ENCODE peak calls at places on chromosomes 12 and 14, in four cellular contexts. K, O, N and Z are unnamed samples.

GRCh38 chr14:100030441-100031153 is 34.6 kb upstream of the EVL start:
- DNase-seq in K (no peak), O (no peak), N (no peak), Z (no peak)

GRCh38 chr14:52412426-52412825 is 98.3 kb downstream of the PTGER2 start:
- DNase-seq in N (no peak), K (no peak), O (no peak), Z (no peak)

GRCh38 chr12:86985298-86985697 is 729.1 kb upstream of the MGAT4C start:
- DNase-seq in N (no peak), O (no peak), K (no peak), Z (no peak)

GRCh38 chr12:47527816-47528215 is 178.0 kb downstream of the RPAP3 start:
- DNase-seq in K (no peak), O (no peak), N (no peak), Z (no peak)

GRCh38 chr14:66610154-66610563 is 102.2 kb downstream of the GPHN start:
- DNase-seq in K (no peak), O (peak), N (peak), Z (no peak)

GRCh38 chr12:19436931-19437330 is 2.4 kb upstream of the AEBP2 start:
- DNase-seq in O (no peak), N (no peak), K (no peak), Z (no peak)

GRCh38 chr14:63524537-63525155 is 18.5 kb downstream of the PPP2R5E start:
- DNase-seq in O (no peak), N (no peak), K (no peak), Z (peak)

GRCh38 chr14:105903971-105904370 is 377.6 kb downstream of the TMEM121 start:
- DNase-seq in N (no peak), K (no peak), O (no peak), Z (no peak)

GRCh38 chr14:20400965-20401593 is 12.2 kb downstream of the TEP1 start:
- DNase-seq in O (no peak), N (peak), K (no peak), Z (no peak)

GRCh38 chr14:77151918-77152588 is 10.5 kb upstream of the ZDHHC22 start:
- DNase-seq in O (no peak), K (no peak), N (no peak), Z (no peak)

GRCh38 chr12:57390174-57390573 is 40.7 kb downstream of the R3HDM2 start:
- DNase-seq in O (no peak), K (no peak), N (no peak), Z (no peak)

GRCh38 chr12:130044991-130045621 is 117.2 kb upstream of the FZD10 start:
- DNase-seq in N (peak), K (peak), O (no peak), Z (no peak)

GRCh38 chr14:32012571-32012970 is 64.5 kb upstream of the ARHGAP5 start:
- DNase-seq in O (no peak), N (no peak), K (no peak), Z (no peak)

GRCh38 chr14:32010561-32011188 is 66.4 kb upstream of the ARHGAP5 start:
- DNase-seq in N (peak), K (no peak), O (peak), Z (no peak)

GRCh38 chr14:32011225-32011624 is 65.9 kb upstream of the ARHGAP5 start:
- DNase-seq in K (no peak), N (no peak), O (no peak), Z (no peak)

GRCh38 chr14:32013083-32013482 is 64.0 kb upstream of the ARHGAP5 start:
- DNase-seq in K (peak), O (peak), N (peak), Z (no peak)

GRCh38 chr14:32012062-32012461 is 65.0 kb upstream of the ARHGAP5 start:
- DNase-seq in O (no peak), N (no peak), K (no peak), Z (no peak)
- TF ChIP-seq ETV6 in O (no peak), N (no peak), K (no peak), Z (no peak)

GRCh38 chr12:56317675-56318074 is 1.9 kb upstream of the CNPY2 start:
- DNase-seq in O (peak), K (peak), N (no peak), Z (no peak)
- TF ChIP-seq CTCF in O (no peak), K (no peak), N (peak), Z (no peak)

DNA sequence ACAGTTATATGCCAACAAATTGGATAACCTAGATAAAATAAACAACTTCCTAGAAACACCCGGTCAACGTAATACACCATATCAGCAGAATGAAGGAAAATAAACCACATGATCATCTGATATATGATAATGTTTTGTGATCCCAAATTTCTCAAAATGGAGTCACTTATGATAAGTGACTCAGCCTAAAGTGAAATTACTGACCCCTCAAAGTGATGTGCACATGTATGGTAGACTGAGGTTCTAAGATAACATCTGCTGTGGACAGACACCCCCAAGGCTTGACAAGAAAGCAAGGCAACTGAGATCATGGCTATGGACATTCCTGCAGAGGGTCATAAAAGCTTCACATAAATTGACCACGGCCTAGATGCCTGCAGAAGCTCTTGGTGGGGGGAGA is 105.1 kb upstream of the DCN start:
- DNase-seq in N (no peak), K (no peak), O (no peak), Z (no peak)
- TF ChIP-seq ETV6 in N (no peak), K (no peak), O (no peak), Z (no peak)

GRCh38 chr12:100026241-100026640 is 41.5 kb upstream of the ANKS1B start:
- DNase-seq in K (no peak), N (no peak), O (no peak), Z (no peak)

GRCh38 chr12:100017056-100017455 is 32.3 kb upstream of the ANKS1B start:
- DNase-seq in N (no peak), O (no peak), K (no peak), Z (no peak)

GRCh38 chr12:100024974-100025555 is 40.3 kb upstream of the ANKS1B start:
- DNase-seq in N (no peak), O (no peak), K (no peak), Z (no peak)

GRCh38 chr12:100020370-100020769 is 35.6 kb upstream of the ANKS1B start:
- DNase-seq in O (no peak), K (no peak), N (no peak), Z (no peak)
- TF ChIP-seq CTCF in O (no peak), K (no peak), N (no peak), Z (no peak)